ENCODE peak calls at places on chromosomes 16 and 17, in ten cellular contexts. F is IMR-90; C is stomach; P is uterus; J is CD8-positive, alpha-beta T cell; T is naive thymus-derived CD4-positive, alpha-beta T cell; B is hepatocyte; Z is small intestine; S is neuronal stem cell; D is GM23248. N is an unnamed sample. For H3K9me3 and H3K4me1, the result is how much of the 10 kb centered on the place peaks cover.

GRCh38 chr16:30903002-30903401 is 6.6 kb downstream of the CTF1 start:
- DNase-seq in F (no peak), C (no peak), P (no peak), J (no peak), T (no peak), B (peak), Z (peak), S (no peak), D (no peak), N (no peak)

GRCh38 chr17:70622382-70623260 is 453.3 kb downstream of the KCNJ2 start:
- DNase-seq in F (peak), C (peak), P (no peak), J (no peak), T (no peak), B (peak), Z (no peak), S (peak), D (peak), N (no peak)

GRCh38 chr16:5653789-5654188 is 556.2 kb upstream of the EEF2KMT start:
- DNase-seq in F (no peak), C (no peak), P (no peak), J (no peak), T (no peak), B (no peak), Z (no peak), S (no peak), D (no peak), N (no peak)

GRCh38 chr16:11706180-11706742 is 36.4 kb downstream of the TXNDC11 start:
- DNase-seq in F (peak), C (peak), P (no peak), J (no peak), T (no peak), B (no peak), Z (no peak), S (no peak), D (peak), N (no peak)

GRCh38 chr17:65987988-65988387 is 203.9 kb downstream of the CEP112 start:
- DNase-seq in F (peak), C (no peak), P (no peak), J (no peak), T (no peak), B (peak), Z (peak), S (no peak), D (peak), N (no peak)

GRCh38 chr16:66044089-66044488 is 322.4 kb upstream of the CDH5 start:
- DNase-seq in F (no peak), C (no peak), P (no peak), J (no peak), T (no peak), B (no peak), Z (no peak), S (no peak), D (no peak), N (no peak)

GRCh38 chr17:27544350-27545131 is 86.4 kb upstream of the LGALS9 start:
- DNase-seq in F (peak), C (no peak), P (no peak), J (no peak), T (no peak), B (no peak), Z (no peak), S (no peak), D (no peak), N (peak)

GRCh38 chr17:15501788-15502187 is 34.4 kb upstream of the CDRT4 start:
- DNase-seq in F (no peak), C (no peak), P (peak), J (no peak), T (no peak), B (no peak), Z (no peak), S (no peak), D (no peak), N (no peak)

GRCh38 chr16:1620391-1620790 is 8.2 kb downstream of the CRAMP1 start:
- DNase-seq in F (no peak), C (no peak), P (no peak), J (no peak), T (no peak), B (no peak), Z (no peak), S (no peak), D (no peak), N (no peak)

GRCh38 chr17:44235583-44235936 is 16.1 kb upstream of the UBTF start:
- DNase-seq in F (peak), C (no peak), P (no peak), J (no peak), T (no peak), B (no peak), Z (no peak), S (no peak), D (peak), N (no peak)

GRCh38 chr17:29549169-29549935 is 17.5 kb downstream of the ABHD15 start:
- DNase-seq in F (peak), C (no peak), P (no peak), J (no peak), T (no peak), B (peak), Z (peak), S (no peak), D (no peak), N (no peak)

GRCh38 chr16:6892961-6893360 is 439.7 kb upstream of the RBFOX1 start:
- DNase-seq in F (no peak), C (no peak), P (no peak), J (no peak), T (no peak), B (no peak), Z (no peak), S (no peak), D (no peak), N (no peak)

GRCh38 chr17:59810894-59811153 is 81.9 kb downstream of the TUBD1 start:
- DNase-seq in F (peak), C (no peak), P (no peak), J (no peak), T (no peak), B (no peak), Z (no peak), S (no peak), D (peak), N (no peak)

GRCh38 chr16:83913234-83913633 is 14.3 kb downstream of the MLYCD start:
- DNase-seq in F (no peak), C (no peak), P (no peak), J (no peak), T (no peak), B (no peak), Z (no peak), S (no peak), D (no peak), N (no peak)

GRCh38 chr16:14454391-14454790 is 175.7 kb downstream of the PARN start:
- DNase-seq in F (peak), C (no peak), P (no peak), J (no peak), T (no peak), B (no peak), Z (no peak), S (no peak), D (peak), N (no peak)

GRCh38 chr16:28098959-28099945 is 35.7 kb upstream of the GSG1L start:
- DNase-seq in F (no peak), C (no peak), P (no peak), J (no peak), T (no peak), B (no peak), Z (no peak), S (no peak), D (no peak), N (peak)

GRCh38 chr16:62832214-62832613 is 796.0 kb upstream of the CDH8 start:
- DNase-seq in F (no peak), C (no peak), P (no peak), J (no peak), T (no peak), B (no peak), Z (no peak), S (no peak), D (no peak), N (no peak)
- H3K9me3 ChIP-seq in F (under half), C (under half), P (under half), J (under half), T (under half), B (under half), Z (under half), S (under half), D (under half), N (under half)

GRCh38 chr17:40598928-40599627 is 33.8 kb upstream of the CCR7 start:
- DNase-seq in F (peak), C (no peak), P (peak), J (peak), T (peak), B (no peak), Z (no peak), S (no peak), D (no peak), N (no peak)

GRCh38 chr17:40605301-40605700 is 40.0 kb upstream of the CCR7 start:
- DNase-seq in F (no peak), C (no peak), P (no peak), J (no peak), T (peak), B (no peak), Z (no peak), S (no peak), D (no peak), N (no peak)

GRCh38 chr17:40600486-40601046 is 35.3 kb upstream of the CCR7 start:
- DNase-seq in F (no peak), C (no peak), P (no peak), J (no peak), T (no peak), B (no peak), Z (peak), S (no peak), D (no peak), N (no peak)

GRCh38 chr17:40604327-40605080 is 39.2 kb upstream of the CCR7 start:
- DNase-seq in F (no peak), C (no peak), P (no peak), J (no peak), T (no peak), B (no peak), Z (no peak), S (no peak), D (no peak), N (no peak)

GRCh38 chr17:40602445-40603443 is 37.5 kb upstream of the CCR7 start:
- DNase-seq in F (no peak), C (no peak), P (no peak), J (no peak), T (peak), B (no peak), Z (no peak), S (no peak), D (no peak), N (no peak)
- H3K4me1 ChIP-seq in F (under half), C (under half), P (under half), J (half or more), T (half or more), B (under half), Z (under half), S (under half), D (under half), N (under half)

DNA sequence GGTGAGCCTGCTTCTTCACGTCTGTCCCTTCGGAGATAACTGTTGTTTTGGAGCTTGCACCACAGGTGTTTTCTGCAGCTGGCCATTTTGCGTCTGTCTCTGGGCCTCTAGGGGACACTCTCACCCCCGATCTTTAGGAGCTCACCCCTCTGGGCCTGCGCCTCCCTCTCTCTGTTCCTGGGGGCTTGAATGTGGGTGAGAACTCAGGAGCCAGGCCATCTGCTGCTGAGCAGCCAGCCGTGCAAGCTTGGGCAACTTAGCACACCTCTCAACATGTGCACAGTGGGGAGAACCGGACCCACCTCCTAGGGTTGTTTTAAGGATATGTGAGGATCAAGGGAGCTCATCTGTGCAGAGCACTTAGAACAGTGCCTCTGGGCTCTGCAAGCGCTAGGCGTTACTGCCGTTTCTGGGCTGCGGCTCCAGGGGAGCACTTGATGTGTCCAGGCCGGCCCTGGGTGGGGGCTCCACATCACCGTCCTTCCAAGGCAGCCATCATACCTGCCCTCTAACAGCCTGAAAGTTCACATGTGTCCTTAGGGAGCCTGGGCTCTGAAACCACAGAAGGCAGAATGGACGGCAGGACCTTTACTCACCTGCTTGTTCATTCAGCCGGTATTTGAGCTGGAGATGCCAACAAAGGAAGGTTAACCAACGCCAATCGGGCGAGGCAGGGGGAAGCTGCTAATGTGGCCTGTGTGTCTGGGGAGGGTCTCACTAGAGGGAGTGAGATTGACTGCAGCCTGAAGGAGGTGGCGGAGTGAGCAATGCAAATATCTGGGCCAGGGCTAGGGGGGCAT is 66.3 kb downstream of the MRC2 start:
- DNase-seq in F (no peak), C (no peak), P (no peak), J (no peak), T (no peak), B (no peak), Z (no peak), S (no peak), D (no peak), N (no peak)
- H3K27ac ChIP-seq in F (no peak), C (no peak), P (no peak), J (no peak), T (no peak), B (no peak), Z (no peak), S (peak), D (no peak), N (no peak)

GRCh38 chr16:51591480-51591879 is 440.4 kb upstream of the SALL1 start:
- DNase-seq in F (no peak), C (no peak), P (no peak), J (no peak), T (no peak), B (no peak), Z (no peak), S (no peak), D (no peak), N (no peak)
- H3K9me3 ChIP-seq in F (under half), C (under half), P (under half), J (under half), T (under half), B (under half), Z (under half), S (under half), D (under half), N (under half)

N was measured in aorta.